ENCODE peak calls at places on chromosomes 5 and 9, in five cellular contexts. T is CD8-positive, alpha-beta T cell; U is esophagus squamous epithelium; N is body of pancreas; B is activated CD8-positive, alpha-beta T cell treated with anti-CD3 and anti-CD28 coated beads for 36 hours. S is an unnamed sample.

GRCh38 chr5:93622240-93622885 is 39.3 kb downstream of the NR2F1 start:
- DNase-seq in U (no peak), B (peak), T (no peak), N (peak), S (no peak)

GRCh38 chr9:80175286-80175906 is 603.6 kb downstream of the TLE4 start:
- DNase-seq in N (peak), B (peak), T (no peak), U (no peak), S (no peak)

GRCh38 chr9:123318192-123318591 is 37.8 kb upstream of the CRB2 start:
- DNase-seq in T (no peak), B (peak), U (no peak), N (no peak), S (no peak)

GRCh38 chr9:74497750-74498615 is 848 bp downstream of the RORB start:
- DNase-seq in U (no peak), T (no peak), N (no peak), B (peak), S (no peak)

GRCh38 chr5:181243020-181243520 is 636 bp downstream of the RACK1 start:
- DNase-seq in N (no peak), B (no peak), T (no peak), U (no peak), S (no peak)

GRCh38 chr9:134551657-134552348 is 89.8 kb upstream of the COL5A1 start:
- DNase-seq in N (peak), B (no peak), T (no peak), U (no peak), S (no peak)

GRCh38 chr5:142311725-142312124 is 13.1 kb downstream of the SPRY4 start:
- DNase-seq in B (no peak), T (no peak), N (no peak), U (no peak), S (no peak)

GRCh38 chr9:122056484-122056883 is 36.6 kb downstream of the TTLL11 start:
- DNase-seq in U (no peak), T (no peak), B (no peak), N (no peak), S (no peak)

GRCh38 chr9:80789831-80790230 is 899.5 kb downstream of the TLE1 start:
- DNase-seq in B (no peak), U (no peak), N (no peak), T (no peak), S (no peak)

GRCh38 chr5:14849516-14850294 is 21.9 kb downstream of the ANKH start:
- DNase-seq in N (no peak), B (no peak), U (no peak), T (no peak), S (no peak)

GRCh38 chr5:135570453-135570764 is 8.4 kb downstream of the CXCL14 start:
- DNase-seq in U (no peak), B (no peak), T (no peak), N (no peak), S (no peak)
- TF ChIP-seq CTCF in U (no peak), B (peak), T (no peak), N (no peak), S (no peak)

GRCh38 chr9:77215874-77216273 is 38.5 kb downstream of the VPS13A start:
- DNase-seq in T (no peak), U (no peak), B (no peak), N (no peak), S (no peak)
- TF ChIP-seq CTCF in T (no peak), U (no peak), B (no peak), N (no peak), S (no peak)

GRCh38 chr9:113505963-113506624 is 42.6 kb downstream of the RGS3 start:
- DNase-seq in U (no peak), T (no peak), B (no peak), N (no peak), S (no peak)

GRCh38 chr9:113511047-113511521 is 47.6 kb downstream of the RGS3 start:
- DNase-seq in N (peak), B (no peak), T (no peak), U (no peak), S (no peak)

GRCh38 chr9:113507256-113507655 is 43.7 kb downstream of the RGS3 start:
- DNase-seq in N (no peak), T (no peak), B (no peak), U (no peak), S (no peak)

GRCh38 chr9:113509463-113509862 is 45.9 kb downstream of the RGS3 start:
- DNase-seq in N (no peak), T (no peak), U (no peak), B (no peak), S (no peak)

GRCh38 chr9:113508111-113508749 is 44.7 kb downstream of the RGS3 start:
- DNase-seq in T (no peak), U (no peak), N (peak), B (peak), S (no peak)
- TF ChIP-seq CTCF in T (no peak), U (peak), N (peak), B (no peak), S (no peak)

DNA sequence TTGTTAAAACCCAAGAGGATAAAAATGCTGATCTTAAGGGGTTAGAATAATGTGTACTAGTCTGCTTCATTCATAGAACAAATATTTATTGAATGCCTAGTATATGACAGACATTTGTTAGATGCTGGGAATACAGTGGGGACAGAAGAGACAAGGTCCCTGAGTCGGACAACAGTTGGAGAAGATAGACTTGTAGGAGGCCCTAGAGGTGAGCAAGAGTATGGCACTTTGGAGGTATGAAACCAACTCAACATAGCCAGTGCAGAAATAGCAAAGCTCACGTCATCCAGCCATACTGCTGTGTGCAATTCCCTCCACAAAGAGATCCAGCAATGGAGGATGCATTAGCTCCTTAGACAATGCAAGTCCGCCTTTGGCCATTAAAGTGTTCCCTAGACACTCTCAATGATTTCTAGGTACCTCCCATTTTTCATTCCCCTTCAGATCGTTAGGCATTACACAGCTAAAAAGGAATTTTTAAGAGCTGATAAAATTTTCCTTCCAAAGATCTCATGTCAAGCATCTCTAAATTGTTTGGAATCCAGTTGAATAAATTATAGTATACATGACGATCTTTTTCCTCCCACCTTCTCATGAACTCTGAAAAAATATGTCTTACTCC is 1949.6 kb upstream of the WWC1 start:
- DNase-seq in U (no peak), B (no peak), N (no peak), T (no peak), S (no peak)
- TF ChIP-seq CTCF in U (no peak), B (no peak), N (no peak), T (no peak), S (peak)

GRCh38 chr9:545480-545879 is 296.0 kb upstream of the DMRT1 start:
- DNase-seq in T (no peak), B (no peak), N (peak), U (no peak), S (no peak)

GRCh38 chr9:549425-549997 is 292.0 kb upstream of the DMRT1 start:
- DNase-seq in N (no peak), T (no peak), U (no peak), B (no peak), S (no peak)

GRCh38 chr9:547309-547708 is 294.2 kb upstream of the DMRT1 start:
- DNase-seq in B (no peak), N (no peak), T (no peak), U (no peak), S (no peak)

GRCh38 chr9:546235-546634 is 295.3 kb upstream of the DMRT1 start:
- DNase-seq in T (no peak), U (no peak), N (no peak), B (no peak), S (no peak)

DNA sequence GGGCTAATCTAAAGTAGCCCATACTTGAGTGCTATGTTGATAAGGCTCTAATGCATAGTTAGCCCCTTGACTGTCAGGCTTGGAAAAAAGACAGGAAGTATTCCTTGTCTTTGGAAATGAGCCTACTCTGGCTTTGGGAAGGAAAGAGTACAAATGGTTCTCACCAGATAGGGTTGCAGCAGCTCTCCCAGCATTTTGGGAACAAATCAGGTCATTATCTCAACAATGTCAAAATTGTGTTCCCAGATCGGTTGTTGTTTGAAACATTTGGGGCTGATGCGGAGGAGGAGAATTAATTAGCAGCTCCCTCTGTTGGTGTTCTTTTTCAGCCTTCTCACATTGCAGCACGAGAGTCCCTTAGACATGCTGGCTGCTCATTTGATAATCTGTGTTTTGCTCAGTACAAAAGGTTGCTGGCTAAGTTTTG is 294.7 kb upstream of the DMRT1 start:
- DNase-seq in B (no peak), N (peak), T (no peak), U (no peak), S (no peak)
- TF ChIP-seq CTCF in B (no peak), N (peak), T (no peak), U (peak), S (no peak)